ENCODE peak calls at places on chromosomes 12 and 14, in ten cellular contexts. One of them, this sample, is unnamed.

GRCh38 chr12:108482717-108483212 is 32.3 kb upstream of the FICD start:
- DNase-seq in glutamatergic neuron: no peak
- DNase-seq in stimulated activated CD8-positive, alpha-beta memory T cell treated with anti-CD3 and anti-CD28 coated beads, Interleukin-4, amount 100 ng/mL, for 4 hours: no peak
- DNase-seq in GM18507: no peak
- DNase-seq in NCI-H1436: no peak
- DNase-seq in GDM1: no peak
- DNase-seq in HFFc6: no peak
- DNase-seq in fibroblast of the aortic adventitia: no peak
- DNase-seq in NCI-H1930: no peak
- DNase-seq in GM23248: peak
- DNase-seq in this sample: no peak

GRCh38 chr14:73168691-73169090 is 32.4 kb downstream of the PSEN1 start:
- DNase-seq in glutamatergic neuron: no peak
- DNase-seq in stimulated activated CD8-positive, alpha-beta memory T cell treated with anti-CD3 and anti-CD28 coated beads, Interleukin-4, amount 100 ng/mL, for 4 hours: no peak
- DNase-seq in GM18507: no peak
- DNase-seq in NCI-H1436: no peak
- DNase-seq in GDM1: no peak
- DNase-seq in HFFc6: no peak
- DNase-seq in fibroblast of the aortic adventitia: no peak
- DNase-seq in NCI-H1930: no peak
- DNase-seq in GM23248: no peak
- DNase-seq in this sample: no peak

GRCh38 chr12:92289611-92290010 is 144.0 kb upstream of the BTG1 start:
- DNase-seq in glutamatergic neuron: no peak
- DNase-seq in stimulated activated CD8-positive, alpha-beta memory T cell treated with anti-CD3 and anti-CD28 coated beads, Interleukin-4, amount 100 ng/mL, for 4 hours: no peak
- DNase-seq in GM18507: no peak
- DNase-seq in NCI-H1436: no peak
- DNase-seq in GDM1: no peak
- DNase-seq in HFFc6: no peak
- DNase-seq in fibroblast of the aortic adventitia: no peak
- DNase-seq in NCI-H1930: no peak
- DNase-seq in GM23248: no peak
- DNase-seq in this sample: no peak

GRCh38 chr14:101004954-101005353 is 101.4 kb upstream of the RTL1 start:
- DNase-seq in glutamatergic neuron: no peak
- DNase-seq in stimulated activated CD8-positive, alpha-beta memory T cell treated with anti-CD3 and anti-CD28 coated beads, Interleukin-4, amount 100 ng/mL, for 4 hours: no peak
- DNase-seq in GM18507: no peak
- DNase-seq in NCI-H1436: no peak
- DNase-seq in GDM1: no peak
- DNase-seq in HFFc6: no peak
- DNase-seq in fibroblast of the aortic adventitia: no peak
- DNase-seq in NCI-H1930: no peak
- DNase-seq in GM23248: no peak
- DNase-seq in this sample: no peak

GRCh38 chr14:106657460-106657859 is 1131.1 kb downstream of the TMEM121 start:
- DNase-seq in glutamatergic neuron: no peak
- DNase-seq in stimulated activated CD8-positive, alpha-beta memory T cell treated with anti-CD3 and anti-CD28 coated beads, Interleukin-4, amount 100 ng/mL, for 4 hours: peak
- DNase-seq in GM18507: no peak
- DNase-seq in NCI-H1436: peak
- DNase-seq in GDM1: no peak
- DNase-seq in HFFc6: no peak
- DNase-seq in fibroblast of the aortic adventitia: no peak
- DNase-seq in NCI-H1930: no peak
- DNase-seq in GM23248: no peak
- DNase-seq in this sample: peak

GRCh38 chr14:28756896-28757570 is 9.6 kb upstream of the FOXG1 start:
- DNase-seq in glutamatergic neuron: peak
- DNase-seq in stimulated activated CD8-positive, alpha-beta memory T cell treated with anti-CD3 and anti-CD28 coated beads, Interleukin-4, amount 100 ng/mL, for 4 hours: no peak
- DNase-seq in GM18507: no peak
- DNase-seq in NCI-H1436: no peak
- DNase-seq in GDM1: no peak
- DNase-seq in HFFc6: peak
- DNase-seq in fibroblast of the aortic adventitia: peak
- DNase-seq in NCI-H1930: no peak
- DNase-seq in GM23248: peak
- DNase-seq in this sample: peak

GRCh38 chr12:103677905-103678304 is 90.8 kb downstream of the STAB2 start:
- DNase-seq in glutamatergic neuron: no peak
- DNase-seq in stimulated activated CD8-positive, alpha-beta memory T cell treated with anti-CD3 and anti-CD28 coated beads, Interleukin-4, amount 100 ng/mL, for 4 hours: no peak
- DNase-seq in GM18507: no peak
- DNase-seq in NCI-H1436: no peak
- DNase-seq in GDM1: no peak
- DNase-seq in HFFc6: no peak
- DNase-seq in fibroblast of the aortic adventitia: no peak
- DNase-seq in NCI-H1930: no peak
- DNase-seq in GM23248: no peak
- DNase-seq in this sample: no peak

GRCh38 chr14:80523518-80524117 is 312.3 kb upstream of the DIO2 start:
- DNase-seq in glutamatergic neuron: no peak
- DNase-seq in stimulated activated CD8-positive, alpha-beta memory T cell treated with anti-CD3 and anti-CD28 coated beads, Interleukin-4, amount 100 ng/mL, for 4 hours: no peak
- DNase-seq in GM18507: no peak
- DNase-seq in NCI-H1436: no peak
- DNase-seq in GDM1: no peak
- DNase-seq in HFFc6: peak
- DNase-seq in fibroblast of the aortic adventitia: peak
- DNase-seq in NCI-H1930: no peak
- DNase-seq in GM23248: peak
- DNase-seq in this sample: no peak

GRCh38 chr12:93892431-93893210 is 215.4 kb downstream of the CRADD start:
- DNase-seq in glutamatergic neuron: peak
- DNase-seq in stimulated activated CD8-positive, alpha-beta memory T cell treated with anti-CD3 and anti-CD28 coated beads, Interleukin-4, amount 100 ng/mL, for 4 hours: no peak
- DNase-seq in GM18507: no peak
- DNase-seq in NCI-H1436: no peak
- DNase-seq in GDM1: no peak
- DNase-seq in HFFc6: no peak
- DNase-seq in fibroblast of the aortic adventitia: peak
- DNase-seq in NCI-H1930: no peak
- DNase-seq in GM23248: no peak
- DNase-seq in this sample: no peak

GRCh38 chr12:81439344-81439743 is 319.8 kb downstream of the PPFIA2 start:
- DNase-seq in glutamatergic neuron: no peak
- DNase-seq in stimulated activated CD8-positive, alpha-beta memory T cell treated with anti-CD3 and anti-CD28 coated beads, Interleukin-4, amount 100 ng/mL, for 4 hours: no peak
- DNase-seq in GM18507: no peak
- DNase-seq in NCI-H1436: no peak
- DNase-seq in GDM1: no peak
- DNase-seq in HFFc6: no peak
- DNase-seq in fibroblast of the aortic adventitia: no peak
- DNase-seq in NCI-H1930: no peak
- DNase-seq in GM23248: no peak
- DNase-seq in this sample: no peak

GRCh38 chr14:42715316-42715715 is 1108.6 kb downstream of the LRFN5 start:
- DNase-seq in glutamatergic neuron: no peak
- DNase-seq in stimulated activated CD8-positive, alpha-beta memory T cell treated with anti-CD3 and anti-CD28 coated beads, Interleukin-4, amount 100 ng/mL, for 4 hours: no peak
- DNase-seq in GM18507: no peak
- DNase-seq in NCI-H1436: no peak
- DNase-seq in GDM1: no peak
- DNase-seq in HFFc6: no peak
- DNase-seq in fibroblast of the aortic adventitia: peak
- DNase-seq in NCI-H1930: no peak
- DNase-seq in GM23248: peak
- DNase-seq in this sample: no peak

GRCh38 chr12:49720214-49720613 is 13.0 kb upstream of the FMNL3 start:
- DNase-seq in glutamatergic neuron: no peak
- DNase-seq in stimulated activated CD8-positive, alpha-beta memory T cell treated with anti-CD3 and anti-CD28 coated beads, Interleukin-4, amount 100 ng/mL, for 4 hours: no peak
- DNase-seq in GM18507: no peak
- DNase-seq in NCI-H1436: no peak
- DNase-seq in GDM1: no peak
- DNase-seq in HFFc6: no peak
- DNase-seq in fibroblast of the aortic adventitia: no peak
- DNase-seq in NCI-H1930: no peak
- DNase-seq in GM23248: peak
- DNase-seq in this sample: no peak

GRCh38 chr12:25590021-25590721 is 37.1 kb upstream of the LMNTD1 start:
- DNase-seq in glutamatergic neuron: no peak
- DNase-seq in stimulated activated CD8-positive, alpha-beta memory T cell treated with anti-CD3 and anti-CD28 coated beads, Interleukin-4, amount 100 ng/mL, for 4 hours: no peak
- DNase-seq in GM18507: no peak
- DNase-seq in NCI-H1436: no peak
- DNase-seq in GDM1: peak
- DNase-seq in HFFc6: no peak
- DNase-seq in fibroblast of the aortic adventitia: no peak
- DNase-seq in NCI-H1930: no peak
- DNase-seq in GM23248: no peak
- DNase-seq in this sample: no peak

GRCh38 chr12:28108599-28108998 is 81.7 kb upstream of the CCDC91 start:
- DNase-seq in glutamatergic neuron: no peak
- DNase-seq in stimulated activated CD8-positive, alpha-beta memory T cell treated with anti-CD3 and anti-CD28 coated beads, Interleukin-4, amount 100 ng/mL, for 4 hours: no peak
- DNase-seq in GM18507: no peak
- DNase-seq in NCI-H1436: no peak
- DNase-seq in GDM1: no peak
- DNase-seq in HFFc6: no peak
- DNase-seq in fibroblast of the aortic adventitia: no peak
- DNase-seq in NCI-H1930: no peak
- DNase-seq in GM23248: no peak
- DNase-seq in this sample: no peak

GRCh38 chr12:109797905-109798669 is 35.1 kb downstream of the TRPV4 start:
- DNase-seq in glutamatergic neuron: no peak
- DNase-seq in stimulated activated CD8-positive, alpha-beta memory T cell treated with anti-CD3 and anti-CD28 coated beads, Interleukin-4, amount 100 ng/mL, for 4 hours: no peak
- DNase-seq in GM18507: no peak
- DNase-seq in NCI-H1436: no peak
- DNase-seq in GDM1: peak
- DNase-seq in HFFc6: no peak
- DNase-seq in fibroblast of the aortic adventitia: no peak
- DNase-seq in NCI-H1930: no peak
- DNase-seq in GM23248: no peak
- DNase-seq in this sample: no peak

GRCh38 chr14:50541159-50541567 is 8.8 kb upstream of the MAP4K5 start:
- DNase-seq in glutamatergic neuron: no peak
- DNase-seq in stimulated activated CD8-positive, alpha-beta memory T cell treated with anti-CD3 and anti-CD28 coated beads, Interleukin-4, amount 100 ng/mL, for 4 hours: no peak
- DNase-seq in GM18507: no peak
- DNase-seq in NCI-H1436: no peak
- DNase-seq in GDM1: no peak
- DNase-seq in HFFc6: no peak
- DNase-seq in fibroblast of the aortic adventitia: no peak
- DNase-seq in NCI-H1930: no peak
- DNase-seq in GM23248: no peak
- DNase-seq in this sample: no peak

GRCh38 chr12:52670961-52671360 is 9.2 kb downstream of the KRT1 start:
- DNase-seq in glutamatergic neuron: no peak
- DNase-seq in stimulated activated CD8-positive, alpha-beta memory T cell treated with anti-CD3 and anti-CD28 coated beads, Interleukin-4, amount 100 ng/mL, for 4 hours: no peak
- DNase-seq in GM18507: no peak
- DNase-seq in NCI-H1436: no peak
- DNase-seq in GDM1: no peak
- DNase-seq in HFFc6: no peak
- DNase-seq in fibroblast of the aortic adventitia: no peak
- DNase-seq in NCI-H1930: no peak
- DNase-seq in GM23248: no peak
- DNase-seq in this sample: no peak

GRCh38 chr14:91573894-91574837 is 64.1 kb upstream of the PPP4R3A start:
- DNase-seq in glutamatergic neuron: peak
- DNase-seq in stimulated activated CD8-positive, alpha-beta memory T cell treated with anti-CD3 and anti-CD28 coated beads, Interleukin-4, amount 100 ng/mL, for 4 hours: peak
- DNase-seq in GM18507: no peak
- DNase-seq in NCI-H1436: peak
- DNase-seq in GDM1: no peak
- DNase-seq in HFFc6: peak
- DNase-seq in fibroblast of the aortic adventitia: peak
- DNase-seq in NCI-H1930: peak
- DNase-seq in GM23248: peak
- DNase-seq in this sample: peak

GRCh38 chr12:79707830-79708229 is 17.1 kb upstream of the PAWR start:
- DNase-seq in glutamatergic neuron: no peak
- DNase-seq in stimulated activated CD8-positive, alpha-beta memory T cell treated with anti-CD3 and anti-CD28 coated beads, Interleukin-4, amount 100 ng/mL, for 4 hours: no peak
- DNase-seq in GM18507: no peak
- DNase-seq in NCI-H1436: no peak
- DNase-seq in GDM1: no peak
- DNase-seq in HFFc6: no peak
- DNase-seq in fibroblast of the aortic adventitia: no peak
- DNase-seq in NCI-H1930: peak
- DNase-seq in GM23248: no peak
- DNase-seq in this sample: no peak

GRCh38 chr14:55951366-55952206 is 166.6 kb upstream of the PELI2 start:
- DNase-seq in glutamatergic neuron: peak
- DNase-seq in stimulated activated CD8-positive, alpha-beta memory T cell treated with anti-CD3 and anti-CD28 coated beads, Interleukin-4, amount 100 ng/mL, for 4 hours: no peak
- DNase-seq in GM18507: no peak
- DNase-seq in NCI-H1436: no peak
- DNase-seq in GDM1: no peak
- DNase-seq in HFFc6: no peak
- DNase-seq in fibroblast of the aortic adventitia: no peak
- DNase-seq in NCI-H1930: no peak
- DNase-seq in GM23248: no peak
- DNase-seq in this sample: no peak

GRCh38 chr12:78062781-78063180 is 232.1 kb downstream of the NAV3 start:
- DNase-seq in glutamatergic neuron: no peak
- DNase-seq in stimulated activated CD8-positive, alpha-beta memory T cell treated with anti-CD3 and anti-CD28 coated beads, Interleukin-4, amount 100 ng/mL, for 4 hours: no peak
- DNase-seq in GM18507: no peak
- DNase-seq in NCI-H1436: no peak
- DNase-seq in GDM1: no peak
- DNase-seq in HFFc6: peak
- DNase-seq in fibroblast of the aortic adventitia: peak
- DNase-seq in NCI-H1930: no peak
- DNase-seq in GM23248: peak
- DNase-seq in this sample: no peak

GRCh38 chr12:107515446-107515958 is 170.1 kb upstream of the PWP1 start:
- DNase-seq in glutamatergic neuron: no peak
- DNase-seq in stimulated activated CD8-positive, alpha-beta memory T cell treated with anti-CD3 and anti-CD28 coated beads, Interleukin-4, amount 100 ng/mL, for 4 hours: no peak
- DNase-seq in GM18507: no peak
- DNase-seq in NCI-H1436: no peak
- DNase-seq in GDM1: no peak
- DNase-seq in HFFc6: peak
- DNase-seq in fibroblast of the aortic adventitia: peak
- DNase-seq in NCI-H1930: no peak
- DNase-seq in GM23248: peak
- DNase-seq in this sample: no peak

GRCh38 chr12:94783343-94783742 is 133.0 kb upstream of the TMCC3 start:
- DNase-seq in glutamatergic neuron: no peak
- DNase-seq in stimulated activated CD8-positive, alpha-beta memory T cell treated with anti-CD3 and anti-CD28 coated beads, Interleukin-4, amount 100 ng/mL, for 4 hours: no peak
- DNase-seq in GM18507: no peak
- DNase-seq in NCI-H1436: no peak
- DNase-seq in GDM1: no peak
- DNase-seq in HFFc6: no peak
- DNase-seq in fibroblast of the aortic adventitia: peak
- DNase-seq in NCI-H1930: no peak
- DNase-seq in GM23248: no peak
- DNase-seq in this sample: no peak

GRCh38 chr12:15808250-15808971 is 19.2 kb upstream of the EPS8 start:
- DNase-seq in glutamatergic neuron: no peak
- DNase-seq in stimulated activated CD8-positive, alpha-beta memory T cell treated with anti-CD3 and anti-CD28 coated beads, Interleukin-4, amount 100 ng/mL, for 4 hours: no peak
- DNase-seq in GM18507: no peak
- DNase-seq in NCI-H1436: no peak
- DNase-seq in GDM1: no peak
- DNase-seq in HFFc6: peak
- DNase-seq in fibroblast of the aortic adventitia: peak
- DNase-seq in NCI-H1930: no peak
- DNase-seq in GM23248: peak
- DNase-seq in this sample: no peak

GRCh38 chr14:87230726-87231125 is 762.3 kb downstream of the GALC start:
- DNase-seq in glutamatergic neuron: no peak
- DNase-seq in stimulated activated CD8-positive, alpha-beta memory T cell treated with anti-CD3 and anti-CD28 coated beads, Interleukin-4, amount 100 ng/mL, for 4 hours: no peak
- DNase-seq in GM18507: no peak
- DNase-seq in NCI-H1436: no peak
- DNase-seq in GDM1: no peak
- DNase-seq in HFFc6: no peak
- DNase-seq in fibroblast of the aortic adventitia: no peak
- DNase-seq in NCI-H1930: no peak
- DNase-seq in GM23248: no peak
- DNase-seq in this sample: no peak

GRCh38 chr12:124508323-124509096 is 58.9 kb downstream of the NCOR2 start:
- DNase-seq in glutamatergic neuron: no peak
- DNase-seq in stimulated activated CD8-positive, alpha-beta memory T cell treated with anti-CD3 and anti-CD28 coated beads, Interleukin-4, amount 100 ng/mL, for 4 hours: no peak
- DNase-seq in GM18507: no peak
- DNase-seq in NCI-H1436: no peak
- DNase-seq in GDM1: peak
- DNase-seq in HFFc6: peak
- DNase-seq in fibroblast of the aortic adventitia: no peak
- DNase-seq in NCI-H1930: no peak
- DNase-seq in GM23248: peak
- DNase-seq in this sample: peak

GRCh38 chr14:22510527-22511110 is 78.4 kb downstream of the DAD1 start:
- DNase-seq in glutamatergic neuron: no peak
- DNase-seq in stimulated activated CD8-positive, alpha-beta memory T cell treated with anti-CD3 and anti-CD28 coated beads, Interleukin-4, amount 100 ng/mL, for 4 hours: no peak
- DNase-seq in GM18507: no peak
- DNase-seq in NCI-H1436: no peak
- DNase-seq in GDM1: no peak
- DNase-seq in HFFc6: peak
- DNase-seq in fibroblast of the aortic adventitia: peak
- DNase-seq in NCI-H1930: no peak
- DNase-seq in GM23248: peak
- DNase-seq in this sample: no peak

GRCh38 chr14:66509874-66510273 is 1.9 kb downstream of the GPHN start:
- DNase-seq in glutamatergic neuron: no peak
- DNase-seq in stimulated activated CD8-positive, alpha-beta memory T cell treated with anti-CD3 and anti-CD28 coated beads, Interleukin-4, amount 100 ng/mL, for 4 hours: no peak
- DNase-seq in GM18507: no peak
- DNase-seq in NCI-H1436: no peak
- DNase-seq in GDM1: no peak
- DNase-seq in HFFc6: no peak
- DNase-seq in fibroblast of the aortic adventitia: peak
- DNase-seq in NCI-H1930: no peak
- DNase-seq in GM23248: peak
- DNase-seq in this sample: no peak